ENCODE peak calls at places on chromosomes 13 and 19, in five cellular contexts. F is stimulated activated CD4-positive, alpha-beta T cell treated with anti-CD3 and anti-CD28 coated beads, Interleukin-15, amount 100 ng/mL, for 1 hour; I is NCI-H2029; M is left cardiac atrium; X is stimulated activated CD8-positive, alpha-beta memory T cell treated with anti-CD3 and anti-CD28 coated beads, Interleukin-15, amount 100 ng/mL, for 4 hours. S is an unnamed sample.

GRCh38 chr19:51552996-51553725 is 17.9 kb upstream of the ZNF175 start:
- DNase-seq in F (peak), I (no peak), M (peak), X (no peak), S (no peak)

GRCh38 chr13:39020853-39021462 is 16.9 kb downstream of the PROSER1 start:
- DNase-seq in F (no peak), I (no peak), M (no peak), X (no peak), S (no peak)

GRCh38 chr13:44576396-44577235 is 486 bp upstream of the TSC22D1 start:
- DNase-seq in F (no peak), I (no peak), M (peak), X (peak), S (no peak)

GRCh38 chr19:9070066-9070465 is 16.8 kb upstream of the OR1M1 start:
- DNase-seq in F (no peak), I (no peak), M (no peak), X (no peak), S (no peak)

GRCh38 chr19:497861-498590 is 1.7 kb downstream of the MADCAM1 start:
- DNase-seq in F (no peak), I (no peak), M (peak), X (no peak), S (no peak)

GRCh38 chr19:17327654-17328516 is 6.8 kb downstream of the ANO8 start:
- DNase-seq in F (peak), I (no peak), M (peak), X (peak), S (no peak)

GRCh38 chr19:52941941-52942370 is 18.7 kb upstream of the ZNF888 start:
- DNase-seq in F (no peak), I (no peak), M (peak), X (no peak), S (no peak)

GRCh38 chr19:23526302-23526701 is 131.0 kb upstream of the ZNF91 start:
- DNase-seq in F (no peak), I (no peak), M (no peak), X (no peak), S (no peak)

GRCh38 chr13:34435338-34435737 is 506.7 kb upstream of the NBEA start:
- DNase-seq in F (no peak), I (no peak), M (no peak), X (no peak), S (no peak)

GRCh38 chr19:2235026-2235395 is 1.1 kb downstream of the PLEKHJ1 start:
- DNase-seq in F (no peak), I (peak), M (no peak), X (no peak), S (no peak)

GRCh38 chr19:31318790-31319189 is 30.4 kb downstream of the TSHZ3 start:
- DNase-seq in F (no peak), I (no peak), M (no peak), X (no peak), S (no peak)

GRCh38 chr13:103839460-103839859 is 773.2 kb upstream of the SLC10A2 start:
- DNase-seq in F (no peak), I (no peak), M (no peak), X (no peak), S (no peak)

GRCh38 chr19:54606891-54607781 is 13.7 kb downstream of the LILRA1 start:
- DNase-seq in F (no peak), I (no peak), M (peak), X (no peak), S (no peak)

GRCh38 chr19:33438016-33438671 is 64.6 kb downstream of the CEBPG start:
- DNase-seq in F (no peak), I (peak), M (peak), X (no peak), S (peak)

GRCh38 chr19:4970558-4971423 is 1.9 kb downstream of the KDM4B start:
- DNase-seq in F (no peak), I (no peak), M (no peak), X (no peak), S (no peak)

GRCh38 chr19:41895745-41896580 is 13.0 kb downstream of the ARHGEF1 start:
- DNase-seq in F (no peak), I (no peak), M (no peak), X (no peak), S (no peak)

GRCh38 chr19:45440873-45441654 is 17.3 kb upstream of the ERCC1 start:
- DNase-seq in F (no peak), I (no peak), M (no peak), X (no peak), S (no peak)

GRCh38 chr13:109871018-109871370 is 84.6 kb upstream of the IRS2 start:
- DNase-seq in F (no peak), I (no peak), M (no peak), X (no peak), S (no peak)

GRCh38 chr19:41479757-41480191 is 36.8 kb downstream of the ERICH4 start:
- DNase-seq in F (no peak), I (peak), M (peak), X (no peak), S (no peak)

GRCh38 chr19:6274756-6275155 is 5.0 kb downstream of the MLLT1 start:
- DNase-seq in F (no peak), I (no peak), M (peak), X (no peak), S (no peak)

GRCh38 chr19:6076675-6077463 is 33.4 kb downstream of the RFX2 start:
- DNase-seq in F (no peak), I (no peak), M (no peak), X (no peak), S (no peak)

GRCh38 chr13:75771818-75772217 is 135.7 kb downstream of the LMO7 start:
- DNase-seq in F (no peak), I (no peak), M (no peak), X (no peak), S (no peak)

GRCh38 chr19:34975056-34975455 is 11.0 kb upstream of the ZNF792 start:
- DNase-seq in F (no peak), I (no peak), M (no peak), X (no peak), S (no peak)

GRCh38 chr19:17348700-17349099 is 11.3 kb downstream of the GTPBP3 start:
- DNase-seq in F (no peak), I (peak), M (peak), X (no peak), S (no peak)

GRCh38 chr13:21800847-21801616 is 130.2 kb downstream of the FGF9 start:
- DNase-seq in F (no peak), I (no peak), M (no peak), X (no peak), S (no peak)

GRCh38 chr13:111327701-111328100 is 7.3 kb downstream of the TEX29 start:
- DNase-seq in F (no peak), I (no peak), M (no peak), X (no peak), S (no peak)

GRCh38 chr19:639251-640155 is at the start of gene FGF22:
- DNase-seq in F (peak), I (peak), M (peak), X (peak), S (peak)

GRCh38 chr19:3387645-3388589 is 21.5 kb downstream of the NFIC start:
- DNase-seq in F (no peak), I (peak), M (peak), X (no peak), S (peak)

GRCh38 chr13:74298912-74299311 is 164.7 kb upstream of the KLF12 start:
- DNase-seq in F (no peak), I (no peak), M (no peak), X (no peak), S (no peak)

S was measured in NCI-H1092.